ENCODE peak calls at places on chromosomes 6 and 20, in nine cellular contexts. R is AG09319, G is GM06990, A is PC-9, Z is heart left ventricle, D is natural killer cell, U is A549, X is HFFc6, L is GM12865. E is an unnamed sample.

GRCh38 chr6:107357842-107358241 is 101.5 kb downstream of the PDSS2 start:
- DNase-seq in L (no peak), G (no peak), X (no peak), Z (no peak), U (no peak), R (no peak), D (no peak), A (no peak), E (no peak)

GRCh38 chr20:25643735-25644134 is 19.9 kb upstream of the NANP start:
- DNase-seq in A (no peak), D (no peak), R (no peak), Z (no peak), X (no peak), L (no peak), G (no peak), U (no peak), E (no peak)

GRCh38 chr20:53800883-53801604 is 207.4 kb upstream of the ZNF217 start:
- DNase-seq in D (no peak), Z (no peak), G (no peak), L (no peak), A (no peak), U (peak), X (no peak), R (no peak), E (no peak)

GRCh38 chr6:41741625-41742490 is 5.3 kb downstream of the PGC start:
- DNase-seq in L (no peak), U (peak), A (peak), X (no peak), R (no peak), G (no peak), Z (peak), D (no peak), E (no peak)

GRCh38 chr6:169158182-169158573 is 95.5 kb downstream of the THBS2 start:
- DNase-seq in U (no peak), G (no peak), A (no peak), X (no peak), L (no peak), R (peak), D (no peak), Z (peak), E (no peak)

GRCh38 chr20:32460683-32461320 is 102.7 kb downstream of the ASXL1 start:
- DNase-seq in L (no peak), X (no peak), G (no peak), Z (peak), D (no peak), R (no peak), A (no peak), U (no peak), E (no peak)

GRCh38 chr6:14467591-14467990 is 350.0 kb downstream of the CD83 start:
- DNase-seq in U (no peak), R (no peak), A (no peak), X (peak), L (no peak), D (no peak), Z (no peak), G (no peak), E (no peak)

GRCh38 chr20:4234128-4234527 is 218.8 kb upstream of the RNF24 start:
- DNase-seq in G (no peak), Z (no peak), A (no peak), R (no peak), X (peak), U (peak), D (no peak), L (no peak), E (no peak)

GRCh38 chr20:46820682-46821081 is 74.0 kb upstream of the EYA2 start:
- DNase-seq in Z (no peak), D (no peak), G (no peak), L (no peak), A (peak), R (no peak), U (no peak), X (no peak), E (no peak)

GRCh38 chr20:38214871-38215788 is 45.4 kb downstream of the KIAA1755 start:
- DNase-seq in Z (no peak), R (no peak), A (no peak), U (peak), X (no peak), L (no peak), D (no peak), G (no peak), E (no peak)

GRCh38 chr6:160832422-160832821 is 130.4 kb downstream of the PLG start:
- DNase-seq in U (no peak), Z (no peak), G (no peak), A (no peak), R (no peak), X (no peak), D (no peak), L (no peak), E (no peak)

GRCh38 chr6:1424306-1424927 is 35.0 kb downstream of the FOXF2 start:
- DNase-seq in A (no peak), G (no peak), U (peak), R (peak), Z (no peak), X (peak), L (peak), D (no peak), E (peak)

DNA sequence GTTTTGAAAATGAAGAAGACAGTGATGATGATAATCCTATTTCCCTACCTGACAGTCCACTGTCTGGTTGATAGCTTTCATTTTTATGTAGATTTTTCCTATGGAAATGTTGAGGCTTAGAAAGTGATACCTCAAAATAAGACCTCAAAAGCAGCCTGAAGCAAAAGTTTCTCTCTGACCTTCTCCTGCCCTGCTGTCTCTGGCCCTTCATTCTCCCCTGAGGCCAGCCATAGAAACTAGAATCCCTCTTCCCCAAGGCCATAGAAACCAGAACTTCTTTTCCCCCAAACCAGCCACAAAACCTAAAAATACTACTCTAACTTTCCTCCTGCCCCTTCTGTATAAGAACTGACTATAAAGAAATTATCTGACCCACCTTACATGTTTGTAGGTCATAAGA is 52.6 kb upstream of the GCM1 start:
- DNase-seq in R (no peak), U (no peak), L (peak), Z (no peak), G (no peak), A (no peak), X (no peak), D (no peak), E (no peak)
- TF ChIP-seq CTCF in R (no peak), U (no peak), L (no peak), Z (no peak), G (no peak), A (no peak), X (no peak), D (no peak), E (no peak)

GRCh38 chr20:62894261-62894660 is 32.0 kb downstream of the DIDO1 start:
- DNase-seq in A (no peak), X (no peak), D (no peak), L (no peak), Z (no peak), U (no peak), R (no peak), G (no peak), E (no peak)
- TF ChIP-seq CTCF in A (no peak), X (no peak), D (no peak), L (no peak), Z (no peak), U (no peak), R (no peak), G (no peak), E (no peak)

DNA sequence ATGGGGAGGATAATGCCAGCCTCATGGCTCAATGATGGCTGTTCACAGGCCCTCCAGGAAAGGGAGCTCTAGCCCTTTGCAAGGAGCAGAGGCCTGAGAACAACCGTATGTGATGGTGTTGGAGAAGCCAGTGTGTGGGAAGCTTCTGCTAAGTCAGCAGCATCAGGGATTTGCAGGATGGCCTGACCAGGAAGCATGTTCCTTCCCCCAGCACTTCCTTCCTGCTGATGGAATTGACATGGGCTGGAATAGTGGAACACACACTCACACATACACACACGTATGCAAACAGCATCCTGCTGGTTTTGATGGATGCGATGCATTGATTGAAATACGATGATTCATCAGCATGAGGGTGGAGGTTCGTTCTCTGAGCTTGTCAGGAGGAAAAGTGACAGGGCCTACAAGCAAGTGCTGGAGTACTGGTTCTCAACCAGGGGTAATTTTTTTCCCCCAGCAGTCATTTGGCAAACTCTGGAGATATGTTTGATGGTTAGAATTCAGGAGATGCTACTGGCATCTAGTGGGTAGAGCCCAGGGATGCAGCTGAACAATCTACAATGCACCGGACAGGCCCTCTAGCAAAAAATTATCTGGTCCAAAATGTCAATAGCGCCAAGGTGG is 229.1 kb downstream of the NFATC2 start:
- DNase-seq in D (no peak), A (no peak), U (no peak), R (no peak), L (no peak), G (no peak), X (no peak), Z (no peak), E (no peak)
- TF ChIP-seq CTCF in D (no peak), A (no peak), U (no peak), R (no peak), L (no peak), G (no peak), X (peak), Z (no peak), E (no peak)

GRCh38 chr6:18820725-18821124 is 433.6 kb downstream of the RNF144B start:
- DNase-seq in D (no peak), G (no peak), L (no peak), X (no peak), U (no peak), R (no peak), A (no peak), Z (no peak), E (no peak)

GRCh38 chr6:18823782-18824386 is 436.7 kb downstream of the RNF144B start:
- DNase-seq in L (peak), R (no peak), U (peak), G (no peak), X (peak), D (no peak), A (peak), Z (no peak), E (no peak)
- TF ChIP-seq CTCF in L (peak), R (peak), U (peak), G (peak), X (peak), D (no peak), A (peak), Z (peak), E (peak)

GRCh38 chr6:156953478-156954146 is 176.4 kb downstream of the ARID1B start:
- DNase-seq in L (no peak), R (peak), A (peak), U (peak), G (no peak), X (peak), Z (no peak), D (no peak), E (peak)
- TF ChIP-seq CTCF in L (no peak), R (peak), A (peak), U (peak), G (no peak), X (peak), Z (no peak), D (no peak), E (no peak)

GRCh38 chr20:61658563-61658962 is 406.5 kb downstream of the CDH4 start:
- DNase-seq in D (no peak), A (no peak), R (no peak), Z (no peak), U (no peak), G (no peak), L (no peak), X (no peak), E (no peak)

GRCh38 chr20:61654726-61655125 is 402.7 kb downstream of the CDH4 start:
- DNase-seq in X (no peak), G (no peak), R (no peak), D (no peak), L (no peak), A (no peak), Z (no peak), U (no peak), E (no peak)

GRCh38 chr20:61657719-61658377 is 405.8 kb downstream of the CDH4 start:
- DNase-seq in Z (no peak), X (no peak), L (no peak), U (no peak), G (no peak), D (no peak), R (no peak), A (no peak), E (no peak)

GRCh38 chr20:61656198-61656597 is 404.1 kb downstream of the CDH4 start:
- DNase-seq in U (no peak), A (no peak), G (no peak), L (no peak), D (no peak), R (no peak), Z (no peak), X (no peak), E (no peak)

GRCh38 chr20:61655591-61655990 is 403.5 kb downstream of the CDH4 start:
- DNase-seq in G (no peak), L (no peak), Z (no peak), X (no peak), A (no peak), D (no peak), R (no peak), U (no peak), E (no peak)
- TF ChIP-seq CTCF in G (no peak), L (no peak), Z (no peak), X (no peak), A (no peak), D (no peak), R (no peak), U (no peak), E (no peak)

GRCh38 chr6:75202676-75203131 is 3.1 kb downstream of the COL12A1 start:
- DNase-seq in U (no peak), L (no peak), Z (no peak), G (no peak), X (no peak), R (no peak), A (no peak), D (no peak), E (peak)

GRCh38 chr6:75203721-75204120 is 2.1 kb downstream of the COL12A1 start:
- DNase-seq in G (no peak), R (no peak), D (no peak), U (no peak), A (no peak), Z (no peak), X (peak), L (no peak), E (peak)

GRCh38 chr6:75199856-75200255 is 6.0 kb downstream of the COL12A1 start:
- DNase-seq in Z (no peak), U (no peak), L (no peak), G (no peak), A (no peak), D (no peak), X (no peak), R (no peak), E (no peak)

GRCh38 chr6:75201076-75201475 is 4.8 kb downstream of the COL12A1 start:
- DNase-seq in R (no peak), L (no peak), G (no peak), A (no peak), D (no peak), U (no peak), Z (no peak), X (no peak), E (no peak)

GRCh38 chr6:75201901-75202672 is 3.8 kb downstream of the COL12A1 start:
- DNase-seq in A (no peak), L (no peak), X (no peak), Z (no peak), G (peak), D (no peak), U (no peak), R (no peak), E (peak)
- TF ChIP-seq CTCF in A (no peak), L (no peak), X (no peak), Z (no peak), G (no peak), D (no peak), U (no peak), R (peak), E (no peak)

GRCh38 chr20:23178806-23179205 is 92.7 kb upstream of the CD93 start:
- DNase-seq in A (no peak), Z (no peak), X (no peak), U (no peak), R (no peak), D (no peak), G (no peak), L (no peak), E (no peak)
- TF ChIP-seq CTCF in A (peak), Z (peak), X (peak), U (no peak), R (no peak), D (no peak), G (peak), L (no peak), E (no peak)

GRCh38 chr6:156577749-156578148 is 199.4 kb upstream of the ARID1B start:
- DNase-seq in D (no peak), L (no peak), X (no peak), U (no peak), A (no peak), G (no peak), R (no peak), Z (no peak), E (no peak)
- TF ChIP-seq CTCF in D (no peak), L (no peak), X (no peak), U (no peak), A (no peak), G (no peak), R (no peak), Z (no peak), E (no peak)

E was measured in GM13976.